ENCODE peak calls at places on chromosomes 6 and 20, in five cellular contexts. One of them, this sample, is unnamed.

GRCh38 chr20:53942973-53943372 is 127.4 kb downstream of the BCAS1 start:
- DNase-seq in Right ventricle myocardium superior: no peak
- DNase-seq in heart right ventricle: no peak
- DNase-seq in psoas muscle: no peak
- DNase-seq in stimulated activated CD4-positive, alpha-beta T cell treated with anti-CD3 and anti-CD28 coated beads, Interleukin-15, amount 100 ng/mL, for 24 hours: no peak
- DNase-seq in this sample: no peak

GRCh38 chr20:32481311-32482103 is 103.6 kb downstream of the NOL4L start:
- DNase-seq in heart right ventricle: no peak
- DNase-seq in psoas muscle: no peak
- DNase-seq in stimulated activated CD4-positive, alpha-beta T cell treated with anti-CD3 and anti-CD28 coated beads, Interleukin-15, amount 100 ng/mL, for 24 hours: no peak
- DNase-seq in Right ventricle myocardium superior: peak; percentile 56
- DNase-seq in this sample: no peak

GRCh38 chr6:113629940-113630339 is 227.2 kb upstream of the MARCKS start:
- DNase-seq in stimulated activated CD4-positive, alpha-beta T cell treated with anti-CD3 and anti-CD28 coated beads, Interleukin-15, amount 100 ng/mL, for 24 hours: no peak
- DNase-seq in Right ventricle myocardium superior: no peak
- DNase-seq in heart right ventricle: peak; percentile 25
- DNase-seq in psoas muscle: no peak
- DNase-seq in this sample: no peak

GRCh38 chr6:11350294-11350693 is 117.8 kb upstream of the NEDD9 start:
- DNase-seq in stimulated activated CD4-positive, alpha-beta T cell treated with anti-CD3 and anti-CD28 coated beads, Interleukin-15, amount 100 ng/mL, for 24 hours: no peak
- DNase-seq in Right ventricle myocardium superior: no peak
- DNase-seq in psoas muscle: no peak
- DNase-seq in heart right ventricle: no peak
- DNase-seq in this sample: no peak

GRCh38 chr6:71534916-71535315 is 246.3 kb downstream of the OGFRL1 start:
- DNase-seq in Right ventricle myocardium superior: no peak
- DNase-seq in psoas muscle: no peak
- DNase-seq in heart right ventricle: no peak
- DNase-seq in stimulated activated CD4-positive, alpha-beta T cell treated with anti-CD3 and anti-CD28 coated beads, Interleukin-15, amount 100 ng/mL, for 24 hours: no peak
- DNase-seq in this sample: no peak

GRCh38 chr6:26103770-26104456 is 16.7 kb downstream of the HFE start:
- DNase-seq in psoas muscle: peak; percentile 82
- DNase-seq in heart right ventricle: peak; percentile 90
- DNase-seq in Right ventricle myocardium superior: peak; percentile 89
- DNase-seq in stimulated activated CD4-positive, alpha-beta T cell treated with anti-CD3 and anti-CD28 coated beads, Interleukin-15, amount 100 ng/mL, for 24 hours: peak; percentile 87
- DNase-seq in this sample: peak; percentile 95

GRCh38 chr6:91506509-91506908 is 919.6 kb upstream of the MAP3K7 start:
- DNase-seq in psoas muscle: no peak
- DNase-seq in stimulated activated CD4-positive, alpha-beta T cell treated with anti-CD3 and anti-CD28 coated beads, Interleukin-15, amount 100 ng/mL, for 24 hours: no peak
- DNase-seq in heart right ventricle: no peak
- DNase-seq in Right ventricle myocardium superior: no peak
- DNase-seq in this sample: no peak

GRCh38 chr6:149484733-149485700 is at the start of gene ZC3H12D:
- DNase-seq in stimulated activated CD4-positive, alpha-beta T cell treated with anti-CD3 and anti-CD28 coated beads, Interleukin-15, amount 100 ng/mL, for 24 hours: peak; percentile 85
- DNase-seq in heart right ventricle: no peak
- DNase-seq in Right ventricle myocardium superior: peak; percentile 83
- DNase-seq in psoas muscle: peak; percentile 61
- DNase-seq in this sample: no peak

GRCh38 chr20:37538003-37538402 is 10.3 kb upstream of the BLCAP start:
- DNase-seq in heart right ventricle: no peak
- DNase-seq in stimulated activated CD4-positive, alpha-beta T cell treated with anti-CD3 and anti-CD28 coated beads, Interleukin-15, amount 100 ng/mL, for 24 hours: no peak
- DNase-seq in psoas muscle: no peak
- DNase-seq in Right ventricle myocardium superior: no peak
- DNase-seq in this sample: no peak

GRCh38 chr6:156866181-156866862 is 89.1 kb downstream of the ARID1B start:
- DNase-seq in psoas muscle: no peak
- DNase-seq in Right ventricle myocardium superior: no peak
- DNase-seq in stimulated activated CD4-positive, alpha-beta T cell treated with anti-CD3 and anti-CD28 coated beads, Interleukin-15, amount 100 ng/mL, for 24 hours: peak; percentile 38
- DNase-seq in heart right ventricle: no peak
- DNase-seq in this sample: peak; percentile 14

GRCh38 chr6:31718294-31718693 is 3.1 kb downstream of the LY6G6D start:
- DNase-seq in Right ventricle myocardium superior: no peak
- DNase-seq in stimulated activated CD4-positive, alpha-beta T cell treated with anti-CD3 and anti-CD28 coated beads, Interleukin-15, amount 100 ng/mL, for 24 hours: no peak
- DNase-seq in heart right ventricle: no peak
- DNase-seq in psoas muscle: no peak
- DNase-seq in this sample: no peak

GRCh38 chr20:41095110-41095969 is 42.0 kb upstream of the PLCG1 start:
- DNase-seq in Right ventricle myocardium superior: peak; percentile 66
- DNase-seq in psoas muscle: peak; percentile 52
- DNase-seq in heart right ventricle: peak; percentile 40
- DNase-seq in stimulated activated CD4-positive, alpha-beta T cell treated with anti-CD3 and anti-CD28 coated beads, Interleukin-15, amount 100 ng/mL, for 24 hours: peak; percentile 59
- DNase-seq in this sample: no peak

GRCh38 chr6:125155344-125155743 is 1.8 kb downstream of the TPD52L1 start:
- DNase-seq in heart right ventricle: no peak
- DNase-seq in Right ventricle myocardium superior: no peak
- DNase-seq in stimulated activated CD4-positive, alpha-beta T cell treated with anti-CD3 and anti-CD28 coated beads, Interleukin-15, amount 100 ng/mL, for 24 hours: no peak
- DNase-seq in psoas muscle: no peak
- DNase-seq in this sample: no peak

GRCh38 chr20:46545077-46545826 is 5.2 kb downstream of the OCSTAMP start:
- DNase-seq in psoas muscle: no peak
- DNase-seq in heart right ventricle: no peak
- DNase-seq in stimulated activated CD4-positive, alpha-beta T cell treated with anti-CD3 and anti-CD28 coated beads, Interleukin-15, amount 100 ng/mL, for 24 hours: peak; percentile 52
- DNase-seq in Right ventricle myocardium superior: no peak
- DNase-seq in this sample: no peak

GRCh38 chr20:61613885-61614284 is 361.8 kb downstream of the CDH4 start:
- DNase-seq in Right ventricle myocardium superior: no peak
- DNase-seq in heart right ventricle: no peak
- DNase-seq in stimulated activated CD4-positive, alpha-beta T cell treated with anti-CD3 and anti-CD28 coated beads, Interleukin-15, amount 100 ng/mL, for 24 hours: no peak
- DNase-seq in psoas muscle: no peak
- DNase-seq in this sample: no peak

GRCh38 chr6:96963809-96964208 is 39.3 kb downstream of the KLHL32 start:
- DNase-seq in psoas muscle: no peak
- DNase-seq in stimulated activated CD4-positive, alpha-beta T cell treated with anti-CD3 and anti-CD28 coated beads, Interleukin-15, amount 100 ng/mL, for 24 hours: no peak
- DNase-seq in heart right ventricle: no peak
- DNase-seq in Right ventricle myocardium superior: no peak
- DNase-seq in this sample: no peak

This sample was measured in C1 segment of cervical spinal cord.